ENCODE peak calls at places on chromosomes 5 and 9, in eight cellular contexts. R, X, I, A, L, Y, B and J are unnamed samples.

GRCh38 chr5:103424008-103424407 is 138.6 kb downstream of the NUDT12 start:
- DNase-seq in R (peak), X (no peak), I (no peak), A (peak), L (no peak), Y (no peak), B (no peak), J (no peak)

GRCh38 chr5:157324237-157324636 is 58.3 kb downstream of the CYFIP2 start:
- DNase-seq in R (no peak), X (no peak), I (no peak), A (no peak), L (peak), Y (peak), B (no peak), J (peak)

GRCh38 chr5:35046754-35047153 is 995 bp downstream of the AGXT2 start:
- DNase-seq in R (peak), X (peak), I (no peak), A (peak), L (no peak), Y (no peak), B (no peak), J (no peak)

GRCh38 chr5:67303356-67303755 is 106.8 kb upstream of the CD180 start:
- DNase-seq in R (no peak), X (peak), I (no peak), A (peak), L (no peak), Y (no peak), B (no peak), J (no peak)

GRCh38 chr9:81459591-81459990 is 229.8 kb downstream of the TLE1 start:
- DNase-seq in R (no peak), X (no peak), I (no peak), A (no peak), L (no peak), Y (no peak), B (no peak), J (no peak)

GRCh38 chr5:122415030-122415429 is 103.0 kb downstream of the SNCAIP start:
- DNase-seq in R (no peak), X (peak), I (no peak), A (no peak), L (no peak), Y (no peak), B (no peak), J (no peak)

GRCh38 chr5:101271416-101271815 is 368.3 kb upstream of the ST8SIA4 start:
- DNase-seq in R (no peak), X (no peak), I (no peak), A (no peak), L (no peak), Y (no peak), B (no peak), J (no peak)

GRCh38 chr9:136888454-136888853 is 2.1 kb downstream of the TRAF2 start:
- DNase-seq in R (no peak), X (peak), I (no peak), A (no peak), L (no peak), Y (no peak), B (no peak), J (no peak)

GRCh38 chr5:125470503-125470902 is 724.1 kb upstream of the ZNF608 start:
- DNase-seq in R (no peak), X (no peak), I (no peak), A (no peak), L (no peak), Y (no peak), B (no peak), J (no peak)

GRCh38 chr9:109781086-109781485 is 1.1 kb downstream of the PALM2AKAP2 start:
- DNase-seq in R (no peak), X (peak), I (no peak), A (peak), L (no peak), Y (no peak), B (no peak), J (no peak)

GRCh38 chr9:126208359-126208758 is 118.3 kb upstream of the MVB12B start:
- DNase-seq in R (no peak), X (no peak), I (no peak), A (no peak), L (no peak), Y (no peak), B (no peak), J (no peak)

GRCh38 chr5:73126381-73126780 is 6.0 kb downstream of the TMEM171 start:
- DNase-seq in R (no peak), X (no peak), I (peak), A (no peak), L (no peak), Y (no peak), B (no peak), J (no peak)

GRCh38 chr5:163531272-163531671 is 25.9 kb downstream of the MAT2B start:
- DNase-seq in R (no peak), X (no peak), I (no peak), A (no peak), L (no peak), Y (no peak), B (no peak), J (peak)

GRCh38 chr9:112332977-112333638 is at the start of gene PTBP3:
- DNase-seq in R (peak), X (peak), I (peak), A (peak), L (peak), Y (peak), B (peak), J (peak)

GRCh38 chr5:10381805-10382204 is 28.3 kb downstream of the MARCHF6 start:
- DNase-seq in R (no peak), X (no peak), I (no peak), A (no peak), L (no peak), Y (no peak), B (no peak), J (no peak)

GRCh38 chr9:33445389-33445881 is 2.0 kb downstream of the AQP3 start:
- DNase-seq in R (peak), X (no peak), I (no peak), A (no peak), L (no peak), Y (no peak), B (no peak), J (no peak)

GRCh38 chr9:38024036-38024681 is 44.9 kb downstream of the SHB start:
- DNase-seq in R (no peak), X (peak), I (no peak), A (peak), L (peak), Y (peak), B (no peak), J (peak)

GRCh38 chr9:38026840-38027527 is 42.0 kb downstream of the SHB start:
- DNase-seq in R (no peak), X (peak), I (no peak), A (no peak), L (no peak), Y (no peak), B (no peak), J (no peak)

GRCh38 chr9:38025166-38025565 is 43.9 kb downstream of the SHB start:
- DNase-seq in R (no peak), X (peak), I (no peak), A (no peak), L (no peak), Y (no peak), B (no peak), J (peak)

GRCh38 chr9:38027714-38028113 is 41.3 kb downstream of the SHB start:
- DNase-seq in R (no peak), X (peak), I (no peak), A (no peak), L (no peak), Y (no peak), B (no peak), J (no peak)

GRCh38 chr9:38026021-38026809 is 42.8 kb downstream of the SHB start:
- DNase-seq in R (peak), X (peak), I (no peak), A (peak), L (peak), Y (peak), B (no peak), J (peak)
- H3K4me2 ChIP-seq in R (peak), X (peak), I (no peak), A (peak), L (peak), Y (no peak), B (no peak), J (no peak)

DNA sequence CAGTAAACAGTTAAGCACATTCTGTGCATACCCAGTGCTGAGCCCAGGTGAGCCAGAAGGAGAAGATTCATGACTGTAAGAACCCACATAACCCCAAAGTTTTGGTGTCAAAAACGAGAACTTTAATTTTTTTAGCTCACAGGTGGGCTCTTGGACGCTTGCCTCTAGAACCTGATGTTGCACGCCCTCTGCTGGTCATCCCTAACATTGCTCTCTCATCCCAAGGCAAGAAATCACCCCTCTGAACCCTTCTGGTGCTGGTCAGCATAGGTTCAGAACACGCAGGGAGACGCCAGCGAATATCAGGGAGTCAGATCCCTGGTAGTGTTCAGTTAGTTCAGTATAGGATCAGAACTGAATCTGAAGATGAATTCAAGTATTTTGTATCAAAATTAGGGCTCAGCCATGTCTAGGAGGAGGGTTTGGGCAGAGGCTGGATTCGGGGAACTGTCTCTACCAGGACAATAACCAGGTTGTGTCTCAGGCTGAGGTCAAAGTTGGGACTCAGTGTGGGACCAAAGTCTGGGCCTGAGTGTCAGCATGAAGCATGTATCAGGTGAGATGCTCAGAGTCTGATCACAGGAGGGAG is 4.1 kb upstream of the DNAJB5 start:
- DNase-seq in R (peak), X (no peak), I (peak), A (peak), L (peak), Y (peak), B (peak), J (peak)
- H3K4me2 ChIP-seq in R (no peak), X (no peak), I (peak), A (no peak), L (no peak), Y (no peak), B (no peak), J (no peak)

GRCh38 chr5:9338796-9339195 is 207.1 kb downstream of the SEMA5A start:
- DNase-seq in R (peak), X (no peak), I (no peak), A (no peak), L (no peak), Y (no peak), B (no peak), J (no peak)
- H3K4me2 ChIP-seq in R (peak), X (no peak), I (no peak), A (peak), L (no peak), Y (no peak), B (no peak), J (no peak)

GRCh38 chr5:112929336-112930081 is 7.5 kb upstream of the REEP5 start:
- DNase-seq in R (peak), X (no peak), I (peak), A (no peak), L (no peak), Y (no peak), B (peak), J (no peak)
- H3K4me2 ChIP-seq in R (peak), X (no peak), I (peak), A (no peak), L (no peak), Y (no peak), B (peak), J (no peak)